ENCODE peak calls at places on chromosomes 12 and 14, in ten cellular contexts. E, Y, L, M, A, P, G, K, S and V are unnamed samples.

GRCh38 chr12:22042981-22043669 is 2.9 kb upstream of the CMAS start:
- DNase-seq in E (no peak), A (peak), G (peak), P (no peak), M (no peak), L (no peak), Y (no peak), S (no peak), K (peak), V (peak)

GRCh38 chr12:121365416-121366062 is 13.3 kb upstream of the ANAPC5 start:
- DNase-seq in Y (no peak), A (no peak), E (no peak), P (no peak), K (no peak), M (no peak), S (no peak), G (peak), L (no peak), V (no peak)

GRCh38 chr12:117105902-117106301 is 6.7 kb upstream of the TESC start:
- DNase-seq in M (no peak), K (no peak), G (no peak), P (no peak), A (no peak), E (no peak), Y (no peak), S (no peak), L (no peak), V (no peak)

GRCh38 chr12:119770146-119770545 is 102.2 kb downstream of the PRKAB1 start:
- DNase-seq in G (peak), M (no peak), E (no peak), S (no peak), K (no peak), A (no peak), Y (no peak), L (no peak), P (no peak), V (no peak)

GRCh38 chr14:47391105-47391504 is 284.3 kb downstream of the MDGA2 start:
- DNase-seq in A (no peak), E (no peak), K (no peak), P (no peak), Y (no peak), M (no peak), G (no peak), L (no peak), S (no peak), V (no peak)

GRCh38 chr14:97634786-97635185 is 837.6 kb downstream of the VRK1 start:
- DNase-seq in E (no peak), K (no peak), A (no peak), M (no peak), G (peak), P (no peak), L (no peak), Y (no peak), S (no peak), V (no peak)

GRCh38 chr12:2332947-2333346 is 280.2 kb downstream of the CACNA1C start:
- DNase-seq in Y (no peak), P (no peak), G (no peak), L (no peak), A (peak), S (no peak), K (no peak), E (no peak), M (no peak), V (peak)

GRCh38 chr12:122232691-122233090 is 6.8 kb upstream of the DIABLO start:
- DNase-seq in K (no peak), A (no peak), Y (no peak), P (no peak), S (no peak), M (no peak), L (no peak), E (no peak), G (no peak), V (no peak)

GRCh38 chr12:52139579-52140062 is 52.2 kb downstream of the KRT80 start:
- DNase-seq in S (no peak), L (peak), M (no peak), K (peak), A (no peak), G (peak), Y (peak), P (no peak), E (no peak), V (no peak)

GRCh38 chr14:36317650-36318049 is 2.8 kb downstream of the MBIP start:
- DNase-seq in K (no peak), S (no peak), E (no peak), A (no peak), M (no peak), L (no peak), P (no peak), Y (no peak), G (peak), V (peak)

GRCh38 chr14:69373104-69373503 is 25.0 kb downstream of the ERH start:
- DNase-seq in M (no peak), Y (no peak), P (no peak), G (no peak), E (no peak), S (no peak), L (no peak), K (no peak), A (no peak), V (no peak)
- H3K4me3 ChIP-seq in M (no peak), Y (no peak), P (no peak), G (no peak), E (no peak), S (no peak), L (no peak), K (no peak), A (no peak), V (no peak)

GRCh38 chr12:13744566-13744965 is 236.8 kb downstream of the GRIN2B start:
- DNase-seq in P (no peak), A (no peak), K (no peak), E (no peak), G (no peak), M (no peak), S (no peak), L (no peak), Y (no peak), V (no peak)

GRCh38 chr12:13745100-13745678 is 236.2 kb downstream of the GRIN2B start:
- DNase-seq in E (no peak), M (no peak), G (no peak), P (no peak), A (no peak), S (no peak), K (no peak), Y (no peak), L (no peak), V (no peak)

DNA sequence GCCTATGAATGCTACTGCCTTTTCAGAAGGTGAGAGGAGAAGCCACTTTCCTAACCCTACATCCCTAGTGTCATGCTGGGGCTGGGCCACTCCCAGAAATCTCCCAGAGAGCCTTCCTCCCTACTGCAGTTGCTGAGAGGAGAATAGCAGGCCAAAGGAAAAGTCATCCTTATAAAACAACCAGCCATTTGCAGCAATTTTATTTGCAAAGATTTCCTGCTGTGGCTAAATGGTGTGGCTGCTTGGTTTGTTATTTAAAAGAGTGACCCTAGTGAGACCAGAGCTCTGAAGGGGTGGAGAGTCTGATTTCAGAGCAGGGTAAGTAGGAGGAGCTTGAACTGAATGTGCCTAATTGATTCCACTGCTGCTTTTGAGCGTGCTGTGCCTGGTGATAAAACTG is 232.0 kb downstream of the GRIN2B start:
- DNase-seq in P (no peak), K (no peak), M (no peak), E (no peak), S (no peak), G (no peak), Y (peak), L (peak), A (no peak), V (no peak)
- H3K4me3 ChIP-seq in P (no peak), K (no peak), M (no peak), E (no peak), S (no peak), G (no peak), Y (peak), L (no peak), A (no peak), V (no peak)

GRCh38 chr12:7448099-7448498 is 4.1 kb upstream of the CD163L1 start:
- DNase-seq in L (no peak), S (no peak), E (no peak), M (no peak), A (no peak), P (no peak), K (no peak), Y (no peak), G (no peak), V (no peak)

GRCh38 chr12:7450667-7451066 is 6.7 kb upstream of the CD163L1 start:
- DNase-seq in G (no peak), A (no peak), E (no peak), L (no peak), K (no peak), M (no peak), Y (no peak), S (no peak), P (no peak), V (no peak)
- H3K4me3 ChIP-seq in G (no peak), A (no peak), E (no peak), L (no peak), K (no peak), M (no peak), Y (no peak), S (no peak), P (no peak), V (no peak)

GRCh38 chr14:91898256-91898843 is 31.0 kb upstream of the TC2N start:
- DNase-seq in S (no peak), Y (no peak), E (no peak), M (no peak), G (peak), L (no peak), P (peak), K (no peak), A (peak), V (no peak)
- H3K4me3 ChIP-seq in S (no peak), Y (no peak), E (no peak), M (no peak), G (no peak), L (no peak), P (no peak), K (no peak), A (no peak), V (no peak)